ENCODE peak calls at places on chromosomes 13 and 19, in six cellular contexts. U is neural progenitor cell, Z is memory B cell, C is left ventricle myocardium inferior, W is stromal cell of bone marrow, E is glutamatergic neuron. B is an unnamed sample.

GRCh38 chr13:39685652-39686051 is 30.2 kb downstream of the COG6 start:
- DNase-seq in U (no peak), Z (no peak), C (no peak), W (no peak), E (no peak), B (no peak)

GRCh38 chr13:93534181-93534700 is 307.6 kb downstream of the GPC6 start:
- DNase-seq in U (no peak), Z (no peak), C (no peak), W (no peak), E (no peak), B (no peak)

GRCh38 chr13:64369121-64369520 is 2861.0 kb downstream of the PCDH9 start:
- DNase-seq in U (no peak), Z (no peak), C (no peak), W (no peak), E (no peak), B (no peak)

GRCh38 chr19:51576850-51577249 is 5.8 kb downstream of the ZNF175 start:
- DNase-seq in U (no peak), Z (no peak), C (no peak), W (no peak), E (no peak), B (no peak)

GRCh38 chr19:4172861-4173473 is 9.4 kb downstream of the SIRT6 start:
- DNase-seq in U (peak; percentile 92), Z (peak; percentile 74), C (peak; percentile 47), W (peak; percentile 8), E (peak; percentile 72), B (peak; percentile 48)

GRCh38 chr19:8141726-8142524 is 7.5 kb downstream of the FBN3 start:
- DNase-seq in U (no peak), Z (no peak), C (no peak), W (no peak), E (no peak), B (no peak)

GRCh38 chr13:33323766-33324525 is 38.4 kb upstream of the STARD13 start:
- DNase-seq in U (no peak), Z (no peak), C (no peak), W (peak; percentile 21), E (no peak), B (no peak)

GRCh38 chr13:38990693-38991092 is at the start of gene STOML3:
- DNase-seq in U (peak; percentile 11), Z (no peak), C (no peak), W (no peak), E (no peak), B (no peak)

GRCh38 chr19:4241824-4242430 is 5.0 kb upstream of the YJU2 start:
- DNase-seq in U (no peak), Z (no peak), C (no peak), W (no peak), E (no peak), B (no peak)

GRCh38 chr19:45508931-45509691 is 1.8 kb downstream of the VASP start:
- DNase-seq in U (peak; percentile 77), Z (no peak), C (peak; percentile 83), W (peak; percentile 25), E (peak; percentile 57), B (peak; percentile 81)

GRCh38 chr13:106155411-106155810 is 380.1 kb downstream of the EFNB2 start:
- DNase-seq in U (no peak), Z (no peak), C (no peak), W (no peak), E (no peak), B (no peak)

GRCh38 chr13:60155978-60156377 is 7.8 kb downstream of the DIAPH3 start:
- DNase-seq in U (no peak), Z (no peak), C (no peak), W (no peak), E (no peak), B (no peak)

GRCh38 chr19:54142166-54142780 is 4.7 kb downstream of the CNOT3 start:
- DNase-seq in U (no peak), Z (no peak), C (no peak), W (no peak), E (no peak), B (no peak)

GRCh38 chr19:6800991-6801396 is 28.5 kb downstream of the VAV1 start:
- DNase-seq in U (no peak), Z (peak; percentile 15), C (no peak), W (peak; percentile 23), E (no peak), B (no peak)

GRCh38 chr13:110006304-110006703 is 219.9 kb upstream of the IRS2 start:
- DNase-seq in U (no peak), Z (no peak), C (no peak), W (no peak), E (no peak), B (no peak)

GRCh38 chr19:10961763-10962536 is 1.1 kb downstream of the SMARCA4 start:
- DNase-seq in U (peak; percentile 75), Z (no peak), C (no peak), W (no peak), E (no peak), B (no peak)

GRCh38 chr13:29733069-29733700 is 117.2 kb downstream of the UBL3 start:
- DNase-seq in U (no peak), Z (no peak), C (no peak), W (no peak), E (no peak), B (no peak)

GRCh38 chr19:43620061-43621001 is 902 bp upstream of the ZNF428 start:
- DNase-seq in U (no peak), Z (no peak), C (no peak), W (no peak), E (peak; percentile 95), B (no peak)

GRCh38 chr13:78139765-78140164 is 221.1 kb upstream of the EDNRB start:
- DNase-seq in U (no peak), Z (no peak), C (no peak), W (no peak), E (no peak), B (no peak)

GRCh38 chr13:21542563-21542962 is 61.4 kb downstream of the MICU2 start:
- DNase-seq in U (no peak), Z (no peak), C (no peak), W (no peak), E (no peak), B (no peak)

GRCh38 chr13:28031220-28031903 is 42.9 kb upstream of the URAD start:
- DNase-seq in U (no peak), Z (peak; percentile 16), C (peak; percentile 23), W (no peak), E (no peak), B (no peak)

GRCh38 chr19:41706741-41707501 is 1.5 kb upstream of the CEACAM5 start:
- DNase-seq in U (peak; percentile 12), Z (peak; percentile 71), C (peak; percentile 23), W (no peak), E (peak; percentile 80), B (peak; percentile 78)

GRCh38 chr13:25171517-25172302 is at the start of gene AMER2:
- DNase-seq in U (peak; percentile 86), Z (peak; percentile 25), C (peak; percentile 20), W (no peak), E (peak; percentile 76), B (peak; percentile 38)

GRCh38 chr19:10966809-10967208 is 6.0 kb downstream of the SMARCA4 start:
- DNase-seq in U (no peak), Z (no peak), C (no peak), W (no peak), E (no peak), B (no peak)

GRCh38 chr13:48571121-48571901 is 38.4 kb upstream of the RCBTB2 start:
- DNase-seq in U (no peak), Z (peak; percentile 5), C (no peak), W (peak; percentile 72), E (no peak), B (no peak)

GRCh38 chr19:8269724-8270123 is 38.4 kb downstream of the CD320 start:
- DNase-seq in U (no peak), Z (peak; percentile 10), C (no peak), W (no peak), E (no peak), B (no peak)

GRCh38 chr19:29535984-29536508 is 10.3 kb downstream of the VSTM2B start:
- DNase-seq in U (no peak), Z (no peak), C (no peak), W (no peak), E (no peak), B (no peak)

GRCh38 chr19:6828306-6828697 is 55.8 kb downstream of the VAV1 start:
- DNase-seq in U (no peak), Z (no peak), C (no peak), W (no peak), E (no peak), B (no peak)

GRCh38 chr13:110493161-110493593 is 68.3 kb downstream of the RAB20 start:
- DNase-seq in U (no peak), Z (no peak), C (no peak), W (no peak), E (no peak), B (no peak)

GRCh38 chr13:56561327-56561726 is 579.4 kb upstream of the PRR20A start:
- DNase-seq in U (peak; percentile 20), Z (no peak), C (no peak), W (no peak), E (no peak), B (no peak)

GRCh38 chr19:46372901-46373572 is 26.1 kb downstream of the PPP5C start:
- DNase-seq in U (peak; percentile 59), Z (no peak), C (no peak), W (no peak), E (no peak), B (no peak)

GRCh38 chr13:83589816-83590215 is 292.5 kb downstream of the SLITRK1 start:
- DNase-seq in U (no peak), Z (no peak), C (no peak), W (no peak), E (no peak), B (no peak)

GRCh38 chr19:5396963-5397362 is 56.4 kb upstream of the PTPRS start:
- DNase-seq in U (no peak), Z (no peak), C (no peak), W (no peak), E (no peak), B (no peak)

GRCh38 chr19:49894879-49895565 is 1.7 kb downstream of the IL4I1 start:
- DNase-seq in U (no peak), Z (no peak), C (no peak), W (no peak), E (no peak), B (peak; percentile 73)

GRCh38 chr13:40982772-40983171 is 36.3 kb downstream of the ELF1 start:
- DNase-seq in U (no peak), Z (no peak), C (no peak), W (no peak), E (no peak), B (no peak)

B was measured in GM12892.